ENCODE peak calls at places on chromosomes 6 and 20, in five cellular contexts. F, U, R, H and D are unnamed samples.

GRCh38 chr6:10256113-10256690 is 158.7 kb downstream of the TFAP2A start:
- DNase-seq in F (no peak), U (no peak), R (peak), H (no peak), D (no peak)

GRCh38 chr6:129849456-129849855 is 11.7 kb downstream of the TMEM244 start:
- DNase-seq in F (no peak), U (no peak), R (no peak), H (peak), D (peak)

GRCh38 chr6:144417686-144418085 is 132.6 kb downstream of the UTRN start:
- DNase-seq in F (no peak), U (no peak), R (no peak), H (no peak), D (no peak)

GRCh38 chr6:11381801-11382513 is 149.5 kb upstream of the NEDD9 start:
- DNase-seq in F (no peak), U (no peak), R (peak), H (no peak), D (no peak)

GRCh38 chr20:3071610-3072529 is at the start of gene OXT:
- DNase-seq in F (peak), U (no peak), R (no peak), H (no peak), D (no peak)

GRCh38 chr6:37783025-37783825 is 36.3 kb upstream of the ZFAND3 start:
- DNase-seq in F (peak), U (no peak), R (no peak), H (peak), D (peak)

GRCh38 chr6:55141611-55142010 is 32.7 kb upstream of the HCRTR2 start:
- DNase-seq in F (no peak), U (no peak), R (no peak), H (no peak), D (no peak)

GRCh38 chr6:139344186-139344963 is 30.1 kb downstream of the CITED2 start:
- DNase-seq in F (no peak), U (no peak), R (no peak), H (no peak), D (no peak)

GRCh38 chr6:30781697-30782424 is 37.5 kb upstream of the IER3 start:
- DNase-seq in F (peak), U (peak), R (peak), H (peak), D (peak)

GRCh38 chr20:10115021-10115420 is 80.2 kb downstream of the ANKEF1 start:
- DNase-seq in F (no peak), U (no peak), R (no peak), H (peak), D (peak)

GRCh38 chr6:901696-902455 is 208.9 kb upstream of the EXOC2 start:
- DNase-seq in F (no peak), U (no peak), R (no peak), H (peak), D (peak)

GRCh38 chr6:119484598-119484997 is 135.0 kb upstream of the MAN1A1 start:
- DNase-seq in F (no peak), U (no peak), R (no peak), H (peak), D (peak)
- TF ChIP-seq CTCF in F (no peak), U (no peak), R (no peak), H (no peak), D (no peak)

DNA sequence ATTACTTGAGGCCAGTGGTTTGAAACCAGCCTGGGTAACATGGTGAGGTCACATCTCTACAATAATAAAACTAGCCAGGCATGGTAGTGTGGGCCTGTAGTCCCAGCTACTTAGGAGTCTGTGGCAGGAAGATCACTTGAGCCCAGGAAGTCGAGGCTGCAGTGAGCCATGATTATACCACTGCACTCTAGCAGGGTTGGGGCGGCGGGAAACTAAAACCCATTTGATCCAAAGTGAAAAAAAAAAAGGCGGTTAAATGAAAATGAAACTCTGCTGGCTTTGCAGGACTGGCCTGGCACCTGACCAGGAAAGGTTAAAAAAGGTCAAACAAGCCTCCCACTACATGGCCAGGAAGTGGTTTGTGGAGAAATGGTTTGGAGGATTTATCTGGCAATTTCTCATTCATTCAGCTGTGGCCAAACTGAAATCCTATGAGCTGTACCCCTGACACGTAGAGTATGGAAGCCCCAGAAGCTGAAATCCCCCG is 36.6 kb downstream of the MTRES1 start:
- DNase-seq in F (no peak), U (no peak), R (peak), H (peak), D (peak)
- H3K4me3 ChIP-seq in F (no peak), U (no peak), R (no peak), H (no peak), D (no peak)

DNA sequence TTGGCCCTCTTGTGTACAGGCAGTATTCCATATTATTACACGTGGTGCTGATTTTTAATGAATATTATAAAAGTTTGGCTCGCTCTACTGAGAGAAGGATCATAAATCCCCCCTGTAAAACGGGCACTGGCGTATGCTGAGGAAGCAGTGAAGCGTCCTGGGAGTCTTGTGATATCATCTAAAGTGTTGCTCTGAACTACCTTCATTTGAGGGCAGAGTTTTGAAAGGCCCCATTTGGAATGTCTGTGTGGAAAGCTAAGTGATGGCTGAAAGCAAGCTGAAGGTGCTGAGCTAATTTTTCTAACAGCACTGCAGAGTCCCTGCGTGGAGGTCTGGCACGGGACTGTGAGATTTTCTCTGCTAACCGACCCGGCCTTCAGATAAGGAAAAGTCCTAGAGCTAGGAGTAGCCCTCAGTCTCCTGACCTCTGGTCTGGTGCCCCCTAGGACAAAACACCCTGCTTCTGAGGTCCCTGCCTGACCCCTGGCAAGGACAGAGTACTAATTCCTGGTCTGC is 1.3 kb upstream of the BACH2 start:
- DNase-seq in F (no peak), U (no peak), R (no peak), H (no peak), D (no peak)
- TF ChIP-seq CTCF in F (no peak), U (no peak), R (no peak), H (no peak), D (no peak)

GRCh38 chr6:121771937-121772717 is 336.7 kb downstream of the GJA1 start:
- DNase-seq in F (no peak), U (no peak), R (no peak), H (no peak), D (no peak)
- H3K4me3 ChIP-seq in F (no peak), U (no peak), R (no peak), H (no peak), D (no peak)

GRCh38 chr20:1370548-1371110 is 22.2 kb downstream of the FKBP1A start:
- DNase-seq in F (no peak), U (no peak), R (no peak), H (peak), D (peak)
- TF ChIP-seq CTCF in F (no peak), U (no peak), R (no peak), H (no peak), D (no peak)